ENCODE peak calls at places on chromosomes 6 and 20, in nine cellular contexts. O, I, J, Z, K, S, M, V and U are unnamed samples.

GRCh38 chr6:50135968-50136367 is 86.2 kb upstream of the DEFB112 start:
- DNase-seq in S (no peak), J (no peak), I (no peak), M (no peak), K (no peak), V (no peak), Z (no peak), O (no peak), U (no peak)

GRCh38 chr20:57326667-57327455 is 2.7 kb upstream of the SPO11 start:
- DNase-seq in J (no peak), M (no peak), I (no peak), Z (no peak), K (no peak), O (no peak), S (peak; percentile 6), V (no peak), U (no peak)

GRCh38 chr6:126667728-126668127 is 327.8 kb downstream of the CENPW start:
- DNase-seq in V (no peak), K (no peak), I (no peak), M (no peak), S (no peak), O (no peak), Z (no peak), J (no peak), U (no peak)

GRCh38 chr6:26249959-26250805 is 114.8 kb upstream of the BTN3A2 start:
- DNase-seq in J (peak; percentile 95), M (peak; percentile 73), O (no peak), I (peak; percentile 50), V (peak; percentile 82), S (peak; percentile 70), Z (peak; percentile 71), K (peak; percentile 39), U (peak; percentile 51)

GRCh38 chr6:149166747-149167146 is 150.8 kb upstream of the TAB2 start:
- DNase-seq in V (no peak), I (no peak), S (no peak), Z (peak; percentile 45), O (no peak), K (no peak), M (no peak), J (no peak), U (no peak)

GRCh38 chr20:50344232-50345071 is 153.8 kb downstream of the CEBPB start:
- DNase-seq in O (no peak), V (no peak), I (no peak), Z (no peak), K (no peak), S (no peak), J (peak; percentile 15), M (no peak), U (no peak)

GRCh38 chr6:139205843-139206242 is 71.0 kb downstream of the HECA start:
- DNase-seq in M (no peak), K (no peak), I (no peak), V (no peak), Z (no peak), O (no peak), J (no peak), S (no peak), U (no peak)

GRCh38 chr20:33209789-33210188 is 7.4 kb upstream of the BPIFA3 start:
- DNase-seq in M (no peak), V (no peak), O (no peak), J (peak; percentile 63), I (peak; percentile 97), K (peak; percentile 18), S (peak; percentile 71), Z (peak; percentile 75), U (peak; percentile 40)

GRCh38 chr6:87730310-87730709 is 28.3 kb upstream of the AKIRIN2 start:
- DNase-seq in I (no peak), M (no peak), V (no peak), O (no peak), S (peak; percentile 58), K (peak; percentile 37), J (no peak), Z (no peak), U (peak; percentile 35)

GRCh38 chr20:51312480-51312783 is 230.1 kb downstream of the NFATC2 start:
- DNase-seq in V (no peak), S (no peak), O (no peak), K (no peak), J (no peak), I (no peak), M (no peak), Z (no peak), U (no peak)

GRCh38 chr6:101779051-101779844 is 385.7 kb downstream of the GRIK2 start:
- DNase-seq in V (no peak), K (no peak), S (no peak), Z (peak; percentile 12), O (no peak), J (no peak), I (no peak), M (no peak), U (peak; percentile 47)

GRCh38 chr6:43699564-43700186 is 12.1 kb upstream of the MRPS18A start:
- DNase-seq in Z (peak; percentile 63), O (no peak), S (peak; percentile 81), K (no peak), I (no peak), V (no peak), M (no peak), J (no peak), U (no peak)